ENCODE peak calls at places on chromosomes 6 and 20, in eight cellular contexts. U, F, Q, T, H, R, K and C are unnamed samples.

GRCh38 chr20:11716239-11716944 is 201.3 kb upstream of the BTBD3 start:
- DNase-seq in R (no peak), Q (no peak), H (no peak), T (no peak), U (no peak), F (no peak), K (peak), C (peak)

GRCh38 chr6:91278416-91278815 is 691.5 kb upstream of the MAP3K7 start:
- DNase-seq in K (no peak), Q (no peak), U (no peak), F (no peak), H (no peak), R (no peak), T (no peak), C (no peak)

GRCh38 chr6:36735110-36735971 is 37.7 kb downstream of the RAB44 start:
- DNase-seq in K (no peak), F (peak), R (peak), Q (no peak), U (no peak), T (no peak), H (peak), C (no peak)

GRCh38 chr6:7035837-7036249 is 71.9 kb upstream of the RREB1 start:
- DNase-seq in U (no peak), R (no peak), Q (no peak), H (peak), T (no peak), F (no peak), K (no peak), C (no peak)

GRCh38 chr20:53833333-53834043 is 236.9 kb downstream of the BCAS1 start:
- DNase-seq in R (no peak), K (no peak), H (no peak), F (no peak), U (no peak), Q (no peak), T (no peak), C (no peak)

GRCh38 chr6:128463942-128464341 is 56.5 kb downstream of the PTPRK start:
- DNase-seq in T (no peak), Q (no peak), K (no peak), H (no peak), R (peak), F (no peak), U (no peak), C (peak)

GRCh38 chr20:62025832-62026563 is 39.7 kb downstream of the TAF4 start:
- DNase-seq in H (no peak), Q (no peak), T (no peak), R (peak), K (no peak), U (no peak), F (peak), C (peak)

GRCh38 chr6:39821739-39822532 is 29.8 kb downstream of the DAAM2 start:
- DNase-seq in K (no peak), F (peak), H (peak), R (no peak), U (no peak), Q (no peak), T (no peak), C (no peak)

GRCh38 chr6:169993861-169994481 is 242.5 kb downstream of the ERMARD start:
- DNase-seq in R (no peak), K (no peak), Q (no peak), H (no peak), U (no peak), T (no peak), F (no peak), C (no peak)

GRCh38 chr6:47595785-47596184 is 102.6 kb upstream of the ADGRF4 start:
- DNase-seq in Q (no peak), K (no peak), F (no peak), U (no peak), T (no peak), R (no peak), H (no peak), C (no peak)

GRCh38 chr6:148739822-148740128 is 7.1 kb upstream of the UST start:
- DNase-seq in F (no peak), H (no peak), U (no peak), Q (no peak), K (no peak), R (no peak), T (no peak), C (no peak)

GRCh38 chr6:33926451-33926850 is 122.6 kb upstream of the MLN start:
- DNase-seq in H (no peak), F (no peak), Q (peak), R (peak), K (peak), T (no peak), U (no peak), C (peak)

GRCh38 chr20:61448396-61448795 is 196.3 kb downstream of the CDH4 start:
- DNase-seq in Q (no peak), K (no peak), R (no peak), F (no peak), U (no peak), H (peak), T (no peak), C (no peak)

GRCh38 chr6:104789770-104790190 is 69.9 kb downstream of the HACE1 start:
- DNase-seq in U (no peak), Q (no peak), T (no peak), R (peak), H (no peak), F (no peak), K (no peak), C (peak)

GRCh38 chr6:38352636-38353035 is 287.1 kb downstream of the BTBD9 start:
- DNase-seq in U (no peak), H (no peak), Q (no peak), R (no peak), T (no peak), F (no peak), K (no peak), C (no peak)

GRCh38 chr6:7542065-7542877 is 800 bp downstream of the DSP start:
- DNase-seq in Q (no peak), R (peak), H (no peak), K (peak), F (peak), T (peak), U (no peak), C (peak)

GRCh38 chr6:36776167-36776566 is 63.1 kb downstream of the CPNE5 start:
- DNase-seq in T (no peak), F (no peak), R (no peak), H (no peak), K (no peak), Q (no peak), U (no peak), C (no peak)

GRCh38 chr6:125781307-125781868 is 9.4 kb upstream of the NCOA7 start:
- DNase-seq in R (no peak), T (peak), F (no peak), K (no peak), U (peak), Q (peak), H (peak), C (peak)

GRCh38 chr6:23980965-23981364 is 145.1 kb upstream of the NRSN1 start:
- DNase-seq in R (no peak), K (no peak), Q (no peak), F (no peak), T (no peak), H (no peak), U (no peak), C (no peak)

GRCh38 chr6:19410477-19410876 is 426.7 kb upstream of the ID4 start:
- DNase-seq in K (no peak), R (no peak), Q (no peak), H (no peak), T (no peak), F (no peak), U (no peak), C (no peak)

GRCh38 chr20:44717986-44718385 is 2.8 kb downstream of the CCN5 start:
- DNase-seq in Q (no peak), H (no peak), K (peak), F (no peak), R (no peak), U (no peak), T (no peak), C (no peak)

GRCh38 chr6:157035576-157035975 is 258.4 kb downstream of the ARID1B start:
- DNase-seq in H (peak), R (no peak), Q (no peak), K (no peak), F (no peak), U (no peak), T (no peak), C (no peak)

GRCh38 chr20:17430515-17430914 is 100.7 kb downstream of the BFSP1 start:
- DNase-seq in R (no peak), K (no peak), T (no peak), U (no peak), H (no peak), Q (peak), F (no peak), C (no peak)

GRCh38 chr6:80454197-80454596 is 347.7 kb downstream of the BCKDHB start:
- DNase-seq in H (no peak), U (no peak), F (no peak), Q (no peak), T (no peak), K (no peak), R (peak), C (peak)

GRCh38 chr20:59823860-59824259 is 109.6 kb downstream of the SYCP2 start:
- DNase-seq in Q (no peak), K (no peak), T (no peak), H (no peak), U (no peak), R (no peak), F (no peak), C (no peak)

GRCh38 chr6:84522135-84522535 is 242.3 kb downstream of the TBX18 start:
- DNase-seq in U (no peak), H (no peak), K (no peak), Q (no peak), R (no peak), T (no peak), F (peak), C (no peak)

GRCh38 chr6:15496345-15497131 is 166.3 kb downstream of the DTNBP1 start:
- DNase-seq in F (no peak), R (no peak), U (no peak), K (no peak), H (no peak), Q (no peak), T (no peak), C (no peak)

GRCh38 chr6:139250296-139251274 is 41.2 kb downstream of the TXLNB start:
- DNase-seq in H (peak), U (peak), Q (peak), K (peak), R (peak), T (peak), F (peak), C (peak)

GRCh38 chr6:41256383-41256782 is 28.2 kb downstream of the TREML4 start:
- DNase-seq in K (no peak), Q (no peak), H (no peak), U (no peak), T (no peak), R (no peak), F (no peak), C (no peak)

GRCh38 chr20:59673288-59673997 is 69.1 kb downstream of the PHACTR3 start:
- DNase-seq in F (no peak), K (no peak), H (no peak), T (no peak), R (no peak), U (no peak), Q (no peak), C (no peak)

GRCh38 chr6:13873288-13874190 is 51.2 kb upstream of the RNF182 start:
- DNase-seq in U (peak), H (no peak), K (peak), T (peak), R (peak), Q (peak), F (peak), C (peak)

GRCh38 chr20:25481235-25481917 is 73.9 kb downstream of the GINS1 start:
- DNase-seq in T (no peak), Q (no peak), K (no peak), F (no peak), U (no peak), H (no peak), R (no peak), C (no peak)

GRCh38 chr6:101016163-101016562 is 135.0 kb upstream of the ASCC3 start:
- DNase-seq in U (no peak), R (no peak), F (no peak), Q (no peak), T (no peak), H (no peak), K (no peak), C (no peak)

GRCh38 chr20:5991623-5992441 is 41.4 kb downstream of the MCM8 start:
- DNase-seq in U (no peak), T (no peak), K (no peak), Q (no peak), R (peak), F (no peak), H (no peak), C (peak)

GRCh38 chr20:10970109-10970508 is 296.3 kb upstream of the JAG1 start:
- DNase-seq in R (no peak), T (no peak), U (no peak), H (no peak), F (no peak), Q (no peak), K (no peak), C (no peak)

GRCh38 chr20:10454135-10454750 is 19.1 kb downstream of the SLX4IP start:
- DNase-seq in U (no peak), H (no peak), F (no peak), T (no peak), R (no peak), K (no peak), Q (no peak), C (no peak)

GRCh38 chr20:58481541-58482021 is 33.6 kb downstream of the APCDD1L start:
- DNase-seq in F (peak), H (peak), Q (no peak), R (peak), K (peak), T (peak), U (peak), C (peak)